ENCODE peak calls at places on chromosomes 6 and 20, in seven cellular contexts. L is A549, U is iPS DF 6.9, E is AG04450, F is Caco-2, D is ovary, B is A673. A is an unnamed sample.

GRCh38 chr6:140256213-140256612 is 881.8 kb upstream of the CITED2 start:
- DNase-seq in L (no peak), F (no peak), U (no peak), D (no peak), E (no peak), B (no peak), A (no peak)

GRCh38 chr20:52748235-52748950 is 223.8 kb upstream of the TSHZ2 start:
- DNase-seq in E (no peak), L (no peak), B (no peak), D (no peak), F (no peak), U (no peak), A (no peak)

GRCh38 chr6:96420294-96420693 is 101.3 kb upstream of the UFL1 start:
- DNase-seq in F (no peak), E (no peak), L (no peak), D (no peak), B (no peak), U (no peak), A (no peak)

GRCh38 chr6:136383271-136383670 is 93.6 kb upstream of the BCLAF1 start:
- DNase-seq in B (no peak), L (no peak), U (no peak), D (no peak), E (no peak), F (no peak), A (no peak)

GRCh38 chr6:93787841-93788240 is 368.5 kb upstream of the EPHA7 start:
- DNase-seq in U (no peak), B (no peak), F (no peak), D (no peak), L (no peak), E (no peak), A (peak)

GRCh38 chr20:2873747-2874041 is 413 bp downstream of the PTPRA start:
- DNase-seq in D (peak), B (peak), F (no peak), U (peak), E (no peak), L (no peak), A (no peak)

GRCh38 chr20:48864254-48864653 is 36.5 kb upstream of the PREX1 start:
- DNase-seq in B (no peak), U (no peak), E (no peak), F (no peak), L (peak), D (no peak), A (no peak)

GRCh38 chr6:130293800-130294199 is 71.0 kb upstream of the SAMD3 start:
- DNase-seq in L (peak), B (peak), F (peak), D (no peak), U (peak), E (peak), A (peak)

GRCh38 chr6:16717275-16717942 is 43.9 kb downstream of the ATXN1 start:
- DNase-seq in F (no peak), E (no peak), U (no peak), B (no peak), D (no peak), L (no peak), A (no peak)

GRCh38 chr6:39189915-39190544 is 39.2 kb downstream of the KCNK5 start:
- DNase-seq in F (peak), D (peak), E (no peak), B (peak), U (peak), L (peak), A (no peak)

GRCh38 chr6:16184129-16184528 is 54.3 kb upstream of the GMPR start:
- DNase-seq in L (peak), E (no peak), F (no peak), D (no peak), B (peak), U (peak), A (no peak)

GRCh38 chr20:16821211-16822089 is 73.3 kb downstream of the OTOR start:
- DNase-seq in B (peak), F (peak), U (peak), L (peak), E (no peak), D (no peak), A (no peak)

GRCh38 chr20:34538671-34539123 is 19.8 kb upstream of the MAP1LC3A start:
- DNase-seq in E (no peak), L (peak), D (peak), B (peak), U (no peak), F (peak), A (no peak)

GRCh38 chr6:38045701-38046305 is 226.3 kb downstream of the ZFAND3 start:
- DNase-seq in D (no peak), L (no peak), F (no peak), E (no peak), B (no peak), U (no peak), A (no peak)

GRCh38 chr6:41071501-41071922 is 644 bp downstream of the OARD1 start:
- DNase-seq in F (no peak), B (no peak), D (no peak), L (no peak), U (no peak), E (no peak), A (no peak)
- H3K4me3 ChIP-seq in F (peak), B (peak), D (peak), L (peak), U (peak), E (peak), A (peak)

DNA sequence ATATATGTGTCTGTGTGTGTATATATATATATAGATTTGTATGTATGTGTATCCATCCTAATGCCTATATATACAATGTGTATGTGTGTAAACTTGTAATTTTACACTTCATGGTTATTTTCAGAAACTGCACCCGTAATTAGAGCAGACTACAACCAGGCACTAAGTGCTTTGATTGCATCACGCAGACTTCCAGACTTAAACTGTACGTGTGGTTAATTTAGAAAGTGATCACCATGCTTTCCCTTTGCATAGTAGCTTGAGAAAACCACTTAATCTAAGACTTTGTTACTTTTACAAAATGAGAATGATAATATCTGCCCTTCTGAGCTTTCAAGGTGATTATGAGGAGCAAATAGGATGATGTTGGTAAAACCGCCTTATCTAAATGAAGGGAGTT is 50.1 kb upstream of the E2F3 start:
- DNase-seq in D (no peak), B (no peak), F (no peak), E (no peak), U (no peak), L (no peak), A (no peak)
- H3K4me3 ChIP-seq in D (no peak), B (no peak), F (no peak), E (no peak), U (no peak), L (no peak), A (no peak)

GRCh38 chr6:65650086-65650485 is 56.9 kb downstream of the EYS start:
- DNase-seq in D (no peak), E (no peak), L (no peak), B (no peak), F (no peak), U (no peak), A (no peak)
- H3K4me3 ChIP-seq in D (no peak), E (no peak), L (no peak), B (no peak), F (no peak), U (no peak), A (no peak)

GRCh38 chr6:101079696-101080270 is 198.7 kb upstream of the ASCC3 start:
- DNase-seq in E (no peak), F (no peak), D (no peak), U (no peak), B (peak), L (no peak), A (no peak)

GRCh38 chr6:101080597-101080996 is 199.5 kb upstream of the ASCC3 start:
- DNase-seq in U (no peak), B (peak), E (no peak), L (peak), F (no peak), D (no peak), A (no peak)

GRCh38 chr6:101077344-101077743 is 196.2 kb upstream of the ASCC3 start:
- DNase-seq in E (no peak), F (no peak), U (no peak), B (no peak), L (no peak), D (no peak), A (no peak)
- H3K4me3 ChIP-seq in E (no peak), F (no peak), U (no peak), B (no peak), L (no peak), D (no peak), A (no peak)

GRCh38 chr6:161890133-161890833 is 616.4 kb upstream of the AGPAT4 start:
- DNase-seq in D (no peak), L (no peak), B (peak), E (no peak), U (no peak), F (no peak), A (no peak)
- H3K4me3 ChIP-seq in D (no peak), L (no peak), B (peak), E (no peak), U (no peak), F (no peak), A (no peak)